ENCODE peak calls at places on chromosomes 13 and 19, in ten cellular contexts. E, L, M, G, Q, D, V, F, X and Y are unnamed samples.

GRCh38 chr19:34825212-34825611 is 52.2 kb upstream of the ZNF599 start:
- DNase-seq in F (peak; percentile 66), X (no peak), M (no peak), V (no peak), G (no peak), Q (no peak), D (no peak), L (no peak), E (no peak), Y (no peak)

GRCh38 chr19:38667552-38668205 is 20.2 kb downstream of the ACTN4 start:
- DNase-seq in E (no peak), L (no peak), M (no peak), X (no peak), V (no peak), G (no peak), D (peak; percentile 13), Q (no peak), F (no peak), Y (no peak)

GRCh38 chr13:101144808-101145419 is 271.4 kb downstream of the NALCN start:
- DNase-seq in D (no peak), Q (no peak), E (no peak), L (peak; percentile 23), G (no peak), F (no peak), X (no peak), V (no peak), M (no peak), Y (peak; percentile 57)

GRCh38 chr13:106919093-106919492 is 351.2 kb upstream of the ARGLU1 start:
- DNase-seq in D (no peak), E (no peak), L (no peak), G (no peak), M (no peak), F (no peak), V (no peak), X (no peak), Q (no peak), Y (no peak)

GRCh38 chr13:112777637-112778406 is 88.0 kb downstream of the ATP11A start:
- DNase-seq in G (no peak), L (no peak), D (no peak), X (no peak), Q (no peak), F (no peak), E (no peak), M (peak; percentile 13), V (no peak), Y (no peak)

GRCh38 chr19:1081301-1082164 is 13.6 kb downstream of the POLR2E start:
- DNase-seq in L (no peak), X (no peak), G (no peak), Q (no peak), E (no peak), F (no peak), M (no peak), V (no peak), D (peak; percentile 92), Y (no peak)

GRCh38 chr13:32736648-32737047 is 150.4 kb downstream of the PDS5B start:
- DNase-seq in M (no peak), V (no peak), D (no peak), F (no peak), E (no peak), Q (no peak), G (no peak), L (no peak), X (no peak), Y (no peak)

GRCh38 chr13:47147784-47148062 is 250.9 kb upstream of the HTR2A start:
- DNase-seq in E (no peak), L (no peak), G (no peak), M (no peak), D (no peak), F (no peak), V (no peak), X (no peak), Q (no peak), Y (no peak)

DNA sequence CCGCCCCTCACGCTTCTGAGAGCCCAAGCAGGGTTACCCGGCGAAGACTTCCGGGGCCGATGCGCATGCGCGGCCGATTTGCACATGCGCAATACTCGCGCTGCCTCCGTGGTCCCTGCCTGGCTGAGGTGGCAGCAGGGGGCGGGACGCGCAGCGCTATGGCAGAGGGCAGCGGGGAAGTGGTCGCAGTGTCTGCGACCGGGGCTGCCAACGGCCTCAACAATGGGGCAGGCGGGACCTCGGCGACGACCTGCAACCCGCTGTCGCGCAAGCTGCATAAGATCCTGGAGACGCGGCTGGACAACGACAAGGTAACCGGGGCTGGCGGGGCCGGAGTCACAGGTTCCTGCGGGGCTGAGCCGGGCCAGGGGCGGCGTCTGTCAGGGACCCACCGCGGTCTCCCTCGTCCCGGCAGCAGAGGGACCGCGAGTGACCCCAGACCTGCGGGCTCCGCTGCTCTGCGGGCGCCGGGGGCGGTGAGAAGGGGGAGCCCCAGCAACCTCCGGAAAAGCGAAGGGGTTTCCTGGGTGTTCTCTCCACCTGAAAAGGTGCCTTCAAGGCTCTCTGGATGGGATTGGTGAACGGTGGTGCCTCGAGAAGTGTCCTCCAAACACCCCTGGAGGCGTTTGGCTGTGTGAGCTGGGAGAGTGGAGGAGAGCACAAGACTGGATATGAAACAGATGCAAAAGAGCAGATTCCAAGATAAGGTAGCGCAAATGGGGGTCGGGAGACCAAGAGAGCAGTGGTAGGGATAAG is at the start of gene COG6:
- DNase-seq in X (peak; percentile 87), L (peak; percentile 56), F (peak; percentile 96), E (peak; percentile 87), G (peak; percentile 91), M (peak; percentile 90), V (peak; percentile 72), D (peak; percentile 97), Q (peak; percentile 94), Y (peak; percentile 94)
- TF ChIP-seq POLR2A in X (peak; percentile 67), L (peak; percentile 88), F (no peak), E (peak; percentile 21), G (no peak), M (no peak), V (peak; percentile 33), D (no peak), Q (peak; percentile 51), Y (peak; percentile 50)

GRCh38 chr19:17470204-17470841 is at the start of gene SLC27A1:
- DNase-seq in E (peak; percentile 99), G (peak; percentile 93), L (peak; percentile 91), F (peak; percentile 100), Q (peak; percentile 98), M (peak; percentile 99), V (peak; percentile 89), D (peak; percentile 97), X (peak; percentile 99), Y (peak; percentile 92)

GRCh38 chr19:17468302-17469091 is 1.8 kb upstream of the SLC27A1 start:
- DNase-seq in Q (peak; percentile 38), G (no peak), L (no peak), F (no peak), M (peak; percentile 68), D (peak; percentile 76), V (no peak), X (peak; percentile 42), E (peak; percentile 96), Y (no peak)

GRCh38 chr19:17467471-17468301 is 2.6 kb upstream of the SLC27A1 start:
- DNase-seq in F (no peak), D (no peak), M (no peak), E (no peak), X (no peak), V (no peak), G (no peak), L (no peak), Q (no peak), Y (no peak)

GRCh38 chr19:17469092-17469370 is 1.3 kb upstream of the SLC27A1 start:
- DNase-seq in G (no peak), F (no peak), X (no peak), M (no peak), L (no peak), D (no peak), Q (no peak), V (no peak), E (no peak), Y (no peak)

DNA sequence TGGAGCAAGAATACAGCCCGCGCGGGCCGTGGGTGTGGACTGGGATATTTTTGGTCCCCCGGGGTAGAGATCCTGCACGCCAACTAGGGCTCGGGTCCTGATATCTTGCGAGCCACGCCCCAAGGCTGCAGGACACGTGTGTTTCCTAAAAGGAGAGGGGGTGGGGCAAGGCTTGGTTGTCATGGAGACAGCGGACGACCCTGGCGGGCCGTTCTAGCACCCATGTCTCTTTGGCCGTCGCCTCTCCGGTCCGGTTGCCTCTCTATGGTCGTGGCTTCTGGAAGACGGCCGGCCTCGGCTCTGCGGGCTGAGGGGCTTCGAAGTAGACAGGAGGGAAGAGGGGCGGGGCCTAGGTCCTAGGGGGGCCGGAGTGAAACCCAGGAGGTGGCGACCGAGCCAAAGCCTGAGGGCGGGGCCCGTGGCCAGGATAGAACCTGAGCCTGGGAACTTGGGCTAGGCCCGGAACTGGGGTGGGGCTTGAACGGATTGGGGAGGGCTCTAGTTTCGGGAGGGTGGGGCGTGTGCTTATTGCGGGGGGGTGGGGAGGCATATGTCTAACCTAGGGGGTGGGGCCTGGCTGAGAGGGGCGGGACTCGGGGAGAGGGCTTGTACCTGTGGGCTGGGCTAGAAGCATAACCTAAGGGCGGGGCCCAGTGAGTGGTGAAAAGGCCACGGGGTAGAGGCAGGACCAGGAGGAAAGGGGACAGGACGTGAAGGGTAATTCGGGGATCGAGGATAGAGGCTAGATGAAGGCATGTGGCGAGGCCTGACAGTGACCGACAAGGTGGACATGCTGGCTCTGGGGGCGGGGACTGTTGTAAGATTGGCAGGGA is 737 bp upstream of the SLC27A1 start:
- DNase-seq in G (peak; percentile 92), E (peak; percentile 99), L (peak; percentile 79), F (peak; percentile 99), X (peak; percentile 99), M (peak; percentile 99), Q (peak; percentile 97), D (peak; percentile 97), V (peak; percentile 78), Y (peak; percentile 92)
- TF ChIP-seq POLR2A in G (no peak), E (peak; percentile 27), L (no peak), F (no peak), X (peak; percentile 26), M (peak; percentile 43), Q (no peak), D (no peak), V (no peak), Y (peak; percentile 25)

GRCh38 chr19:45793178-45793564 is 526 bp upstream of the DMWD start:
- DNase-seq in V (no peak), G (no peak), D (no peak), Q (no peak), X (no peak), F (no peak), L (no peak), M (no peak), E (no peak), Y (no peak)

GRCh38 chr19:45794627-45795026 is 2.0 kb upstream of the DMWD start:
- DNase-seq in V (no peak), X (no peak), F (no peak), E (no peak), L (no peak), M (no peak), G (no peak), Q (no peak), D (no peak), Y (no peak)

GRCh38 chr19:45791744-45792481 is 732 bp downstream of the DMWD start:
- DNase-seq in G (no peak), F (no peak), M (no peak), V (no peak), E (no peak), Q (no peak), X (no peak), D (no peak), L (no peak), Y (no peak)

GRCh38 chr19:45790942-45791341 is 1.7 kb downstream of the DMWD start:
- DNase-seq in X (no peak), D (peak; percentile 80), Q (peak; percentile 28), E (no peak), F (no peak), M (no peak), G (peak; percentile 43), V (no peak), L (no peak), Y (no peak)

DNA sequence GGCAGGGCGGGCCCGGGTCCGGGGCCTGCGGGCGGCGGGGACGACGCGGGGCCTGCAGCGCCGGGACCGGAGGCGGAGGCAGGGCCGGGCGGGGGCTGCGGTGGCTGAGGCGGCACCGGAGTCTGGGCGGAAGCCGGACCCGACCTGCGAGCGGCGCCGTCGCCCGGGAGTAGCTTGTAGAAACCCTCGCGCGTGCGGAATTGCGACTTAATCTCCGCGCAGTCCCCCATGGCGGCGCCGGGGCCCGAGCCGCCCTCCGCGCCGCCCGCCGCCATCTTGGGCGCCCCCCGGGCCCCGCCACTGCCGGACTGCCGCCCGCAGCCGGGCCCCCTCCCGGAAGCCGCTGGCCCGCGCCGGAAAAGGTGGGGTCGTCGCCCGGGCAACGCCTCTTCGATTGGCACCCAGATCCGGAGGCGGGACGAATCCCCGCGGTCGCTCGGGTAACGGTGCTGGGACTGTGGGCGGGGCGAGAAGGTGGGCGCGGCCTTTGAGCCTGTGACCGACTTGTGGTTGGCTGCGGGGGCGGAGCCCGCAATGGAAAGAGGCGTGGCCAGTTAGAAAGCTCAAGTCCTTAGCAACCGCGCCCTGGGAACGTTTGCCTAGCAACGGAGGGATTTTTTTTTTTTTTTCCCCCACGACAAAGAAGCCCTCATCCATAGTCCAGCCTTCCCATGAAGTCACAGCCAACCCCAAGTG is at the start of gene DMWD:
- DNase-seq in G (peak; percentile 100), M (peak; percentile 100), V (peak; percentile 97), D (peak; percentile 99), X (peak; percentile 100), Q (peak; percentile 100), F (peak; percentile 100), E (peak; percentile 99), L (peak; percentile 68), Y (peak; percentile 100)
- TF ChIP-seq POLR2A in G (peak; percentile 72), M (peak; percentile 62), V (peak; percentile 72), D (no peak), X (peak; percentile 78), Q (no peak), F (no peak), E (peak; percentile 54), L (peak; percentile 54), Y (peak; percentile 77)

GRCh38 chr19:27750697-27751391 is 1462.1 kb downstream of the UQCRFS1 start:
- DNase-seq in X (peak; percentile 2), G (no peak), M (no peak), V (no peak), D (no peak), Q (no peak), L (no peak), F (peak; percentile 62), E (no peak), Y (no peak)

GRCh38 chr19:27758626-27759505 is 1454.1 kb downstream of the UQCRFS1 start:
- DNase-seq in F (no peak), E (no peak), V (no peak), L (no peak), Q (no peak), X (no peak), M (no peak), G (no peak), D (no peak), Y (no peak)

GRCh38 chr19:27753622-27754021 is 1459.3 kb downstream of the UQCRFS1 start:
- DNase-seq in V (no peak), F (no peak), E (no peak), D (no peak), M (no peak), Q (no peak), X (no peak), L (no peak), G (no peak), Y (no peak)

GRCh38 chr19:27752530-27753184 is 1460.3 kb downstream of the UQCRFS1 start:
- DNase-seq in X (no peak), F (no peak), Q (no peak), L (no peak), D (no peak), V (no peak), M (no peak), G (no peak), E (no peak), Y (no peak)

GRCh38 chr19:27754700-27755099 is 1458.3 kb downstream of the UQCRFS1 start:
- DNase-seq in X (no peak), L (no peak), E (no peak), Q (no peak), F (no peak), G (no peak), M (no peak), V (no peak), D (no peak), Y (no peak)
- TF ChIP-seq POLR2A in X (no peak), L (no peak), E (no peak), Q (no peak), F (no peak), G (no peak), M (no peak), V (no peak), D (no peak), Y (no peak)